ENCODE peak calls at places on chromosomes 13 and 19, in six cellular contexts. K is cardiac muscle cell, J is HFFc6, E is RWPE2, M is fibroblast of the aortic adventitia, S is dorsolateral prefrontal cortex. N is an unnamed sample.

GRCh38 chr13:71522976-71523517 is 344.0 kb downstream of the DACH1 start:
- DNase-seq in E (no peak), K (no peak), M (no peak), J (no peak), S (no peak), N (no peak)

GRCh38 chr19:42411581-42412178 is 15.5 kb downstream of the LIPE start:
- DNase-seq in E (no peak), S (no peak), J (no peak), M (no peak), K (no peak), N (no peak)

GRCh38 chr13:36454121-36454520 is 21.8 kb downstream of the CCNA1 start:
- DNase-seq in K (no peak), M (no peak), J (no peak), S (no peak), E (no peak), N (no peak)

GRCh38 chr13:84951128-84951527 is 848.1 kb downstream of the SLITRK6 start:
- DNase-seq in J (no peak), S (no peak), K (no peak), E (no peak), M (no peak), N (no peak)

GRCh38 chr13:80802946-80803345 is 462.0 kb upstream of the SPRY2 start:
- DNase-seq in J (no peak), M (no peak), S (no peak), K (no peak), E (no peak), N (no peak)

GRCh38 chr19:42226886-42227285 is 6.8 kb downstream of the ZNF526 start:
- DNase-seq in J (peak), E (no peak), S (no peak), K (no peak), M (no peak), N (no peak)

GRCh38 chr19:47156861-47157454 is 26.3 kb downstream of the SAE1 start:
- DNase-seq in J (no peak), K (peak), S (no peak), E (no peak), M (no peak), N (no peak)

GRCh38 chr19:51179297-51179696 is 37.2 kb downstream of the SIGLEC7 start:
- DNase-seq in M (no peak), E (no peak), J (no peak), S (no peak), K (no peak), N (no peak)

GRCh38 chr13:46596501-46596900 is 43.5 kb downstream of the LRCH1 start:
- DNase-seq in K (no peak), J (no peak), E (no peak), S (no peak), M (no peak), N (no peak)

GRCh38 chr13:109874921-109875454 is 88.6 kb upstream of the IRS2 start:
- DNase-seq in J (peak), K (peak), M (peak), S (no peak), E (no peak), N (no peak)

GRCh38 chr19:47280183-47280797 is 5.6 kb downstream of the INAFM1 start:
- DNase-seq in S (no peak), M (no peak), E (no peak), J (no peak), K (peak), N (peak)

GRCh38 chr19:4374451-4375163 is 25.7 kb downstream of the SH3GL1 start:
- DNase-seq in S (no peak), K (peak), E (peak), M (peak), J (peak), N (no peak)

GRCh38 chr19:19054939-19055440 is 8.8 kb upstream of the SLC25A42 start:
- DNase-seq in S (no peak), M (no peak), J (no peak), E (no peak), K (no peak), N (no peak)

GRCh38 chr13:105278797-105279425 is 1256.6 kb downstream of the EFNB2 start:
- DNase-seq in K (no peak), S (no peak), J (no peak), M (no peak), E (no peak), N (no peak)

GRCh38 chr19:1312732-1313694 is 27.3 kb downstream of the EFNA2 start:
- DNase-seq in E (peak), M (peak), K (peak), J (peak), S (no peak), N (no peak)

GRCh38 chr13:33057019-33057785 is 41.0 kb downstream of the KL start:
- DNase-seq in J (peak), K (peak), E (no peak), S (no peak), M (peak), N (no peak)

GRCh38 chr13:80901111-80902014 is 560.4 kb upstream of the SPRY2 start:
- DNase-seq in J (no peak), S (no peak), E (no peak), M (peak), K (peak), N (no peak)

GRCh38 chr13:111261326-111261725 is 59.1 kb upstream of the TEX29 start:
- DNase-seq in J (no peak), K (no peak), E (no peak), S (no peak), M (no peak), N (no peak)

GRCh38 chr13:97945792-97946419 is 7.6 kb upstream of the IPO5 start:
- DNase-seq in M (no peak), J (peak), S (no peak), E (no peak), K (no peak), N (no peak)

GRCh38 chr19:46369817-46370216 is 22.9 kb downstream of the PPP5C start:
- DNase-seq in M (no peak), K (no peak), J (no peak), E (no peak), S (no peak), N (no peak)

GRCh38 chr13:89052699-89053098 is 1381.5 kb downstream of the SLITRK5 start:
- DNase-seq in S (no peak), M (no peak), J (no peak), K (no peak), E (no peak), N (no peak)

GRCh38 chr13:98664047-98664446 is 87.1 kb upstream of the STK24 start:
- DNase-seq in K (peak), S (peak), E (no peak), J (no peak), M (peak), N (no peak)

GRCh38 chr13:103351035-103351828 is 285.0 kb upstream of the SLC10A2 start:
- DNase-seq in M (peak), J (no peak), S (no peak), K (peak), E (no peak), N (no peak)

GRCh38 chr19:39908803-39909202 is 25.6 kb downstream of the FCGBP start:
- DNase-seq in K (no peak), J (no peak), S (no peak), E (no peak), M (no peak), N (no peak)

GRCh38 chr19:48239582-48240141 is 16.1 kb downstream of the CARD8 start:
- DNase-seq in M (peak), S (no peak), J (peak), K (no peak), E (no peak), N (no peak)

GRCh38 chr19:38057954-38058690 is 151.1 kb downstream of the SIPA1L3 start:
- DNase-seq in S (no peak), K (no peak), E (no peak), J (no peak), M (no peak), N (no peak)

GRCh38 chr19:4449022-4449825 is 8.4 kb downstream of the UBXN6 start:
- DNase-seq in M (peak), E (no peak), J (no peak), K (no peak), S (peak), N (no peak)

GRCh38 chr13:50575138-50575537 is 268.4 kb downstream of the DLEU7 start:
- DNase-seq in E (no peak), M (no peak), K (no peak), S (no peak), J (no peak), N (no peak)

GRCh38 chr19:49340069-49340864 is 5.1 kb downstream of the CD37 start:
- DNase-seq in S (no peak), M (no peak), K (peak), J (no peak), E (no peak), N (no peak)

DNA sequence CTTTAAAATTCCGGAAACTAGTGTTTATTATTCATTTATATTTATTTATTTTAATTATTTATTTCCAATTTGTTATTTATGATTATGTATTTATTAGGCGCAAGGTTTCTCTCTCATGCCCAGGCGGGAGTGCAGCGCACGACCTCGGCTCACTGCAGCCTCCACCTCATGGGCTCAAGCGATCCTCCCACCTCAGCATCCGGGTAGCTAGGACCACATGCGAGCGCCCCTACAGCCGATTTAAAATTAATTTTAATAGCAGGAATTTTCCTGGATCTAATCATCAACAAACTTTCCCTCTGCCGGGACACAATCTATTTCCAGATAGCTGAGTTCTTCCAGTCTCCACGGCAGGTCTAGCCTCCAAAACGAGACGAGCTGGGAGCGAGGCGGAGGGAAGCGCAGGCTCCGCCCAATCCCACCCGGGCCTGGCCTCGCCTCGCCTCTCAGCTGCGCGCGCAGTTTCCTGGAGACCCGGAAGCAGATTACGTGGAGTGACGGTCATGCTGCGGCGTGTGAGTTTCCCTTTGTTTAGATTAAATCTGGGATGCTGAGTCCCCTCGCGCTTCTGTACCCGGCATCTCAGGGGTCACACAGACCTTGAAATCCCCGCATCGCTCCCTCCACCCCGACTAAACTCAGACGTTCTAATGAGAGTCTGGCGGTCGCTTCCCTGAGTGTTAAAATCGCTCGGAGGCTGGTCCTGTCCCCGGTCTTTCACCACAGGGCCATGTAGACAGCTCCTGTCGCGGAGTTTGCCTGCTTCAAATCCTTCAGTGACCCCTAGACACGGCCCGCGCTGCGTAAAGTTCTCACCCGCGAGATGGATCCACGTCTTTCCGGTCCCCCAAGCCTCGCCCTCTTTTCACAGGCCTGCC is at the start of gene ZNF880:
- DNase-seq in K (peak), M (peak), J (peak), S (peak), E (peak), N (no peak)
- TF ChIP-seq CTCF in K (no peak), M (no peak), J (no peak), S (peak), E (no peak), N (no peak)

GRCh38 chr19:7327802-7328201 is 20.9 kb upstream of the ARHGEF18 start:
- DNase-seq in M (no peak), S (no peak), J (no peak), E (no peak), K (no peak), N (no peak)

GRCh38 chr19:7331446-7331845 is 17.3 kb upstream of the ARHGEF18 start:
- DNase-seq in M (no peak), E (no peak), K (no peak), S (no peak), J (no peak), N (no peak)

GRCh38 chr19:7328647-7329046 is 20.1 kb upstream of the ARHGEF18 start:
- DNase-seq in S (no peak), J (no peak), K (no peak), E (no peak), M (no peak), N (no peak)

GRCh38 chr19:7326105-7326877 is 22.4 kb upstream of the ARHGEF18 start:
- DNase-seq in J (no peak), E (no peak), S (no peak), K (peak), M (peak), N (no peak)
- TF ChIP-seq CTCF in J (peak), E (peak), S (no peak), K (peak), M (peak), N (peak)

GRCh38 chr13:25727776-25728175 is 324.0 kb downstream of the SHISA2 start:
- DNase-seq in K (no peak), S (no peak), J (no peak), M (no peak), E (no peak), N (no peak)
- TF ChIP-seq CTCF in K (no peak), S (no peak), J (no peak), M (no peak), E (no peak), N (no peak)

GRCh38 chr13:76886292-76887061 is at the start of gene KCTD12:
- DNase-seq in E (peak), K (peak), J (peak), M (peak), S (peak), N (peak)
- TF ChIP-seq CTCF in E (peak), K (peak), J (peak), M (peak), S (peak), N (peak)

GRCh38 chr13:27395007-27395510 is 29.4 kb upstream of the GTF3A start:
- DNase-seq in J (no peak), S (no peak), M (no peak), E (no peak), K (no peak), N (no peak)
- TF ChIP-seq CTCF in J (no peak), S (no peak), M (no peak), E (no peak), K (no peak), N (no peak)

DNA sequence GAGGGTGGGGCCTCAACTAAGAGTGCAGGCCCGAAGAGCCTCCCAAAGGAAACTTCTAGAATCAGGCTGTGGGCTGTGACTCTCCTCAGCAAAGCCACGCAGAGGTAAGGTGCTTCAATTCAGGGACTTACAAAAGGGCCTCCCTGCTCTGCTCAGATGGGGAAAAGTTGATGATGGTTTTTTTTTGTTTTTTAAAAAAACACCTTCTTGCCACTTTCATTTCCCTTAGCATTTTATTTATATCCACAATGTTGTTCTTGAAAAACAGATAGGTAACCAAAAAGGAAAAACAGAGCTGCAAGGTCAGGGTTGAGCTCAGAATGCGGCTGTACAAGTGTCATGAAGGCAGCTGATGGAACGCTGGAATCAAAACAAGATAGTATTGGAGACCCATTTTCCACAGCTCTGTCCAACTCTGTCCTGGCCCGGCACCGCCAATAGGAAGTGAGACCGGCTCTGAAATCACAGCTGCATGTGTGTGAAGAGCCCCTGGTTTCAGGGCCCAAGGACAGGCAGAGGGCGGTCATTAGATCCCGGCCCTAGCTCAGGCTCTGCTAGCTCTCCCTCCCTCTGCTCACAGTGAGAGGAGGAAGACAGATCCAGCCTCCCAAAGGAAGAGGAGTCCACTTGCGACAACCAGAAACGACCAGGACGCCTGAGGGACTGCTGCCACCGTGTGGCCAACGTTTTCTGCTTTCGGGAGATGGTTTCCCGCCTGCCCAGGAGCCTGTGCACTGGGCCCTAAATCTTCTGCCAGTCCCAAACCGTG is 58.3 kb downstream of the KLF2 start:
- DNase-seq in M (peak), E (no peak), S (peak), K (peak), J (peak), N (peak)
- TF ChIP-seq CTCF in M (peak), E (peak), S (peak), K (peak), J (peak), N (peak)

DNA sequence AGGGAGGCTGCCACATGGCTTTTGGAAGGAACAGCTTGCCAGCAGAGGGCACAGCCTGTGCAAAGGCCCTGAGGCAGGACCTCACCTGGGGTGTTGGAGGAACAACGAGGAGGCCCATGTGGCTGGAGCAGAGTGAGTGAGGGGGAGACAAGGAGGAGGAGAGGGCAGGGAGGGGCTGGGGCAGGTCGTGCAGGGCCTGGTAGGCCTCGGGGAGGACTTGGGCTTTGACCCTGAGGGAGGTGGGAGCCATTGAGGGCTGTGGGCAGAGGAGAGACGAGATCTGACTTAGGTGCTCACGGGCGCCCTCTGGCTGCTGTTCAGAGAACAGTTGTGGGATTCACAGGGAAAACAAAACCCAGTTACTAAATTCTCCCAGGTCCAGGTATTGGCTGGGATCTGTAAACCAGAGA is 25.2 kb downstream of the ZNRF4 start:
- DNase-seq in M (no peak), K (peak), S (no peak), J (no peak), E (no peak), N (peak)
- TF ChIP-seq CTCF in M (peak), K (peak), S (peak), J (peak), E (peak), N (peak)

GRCh38 chr13:27869436-27870090 is 50.2 kb upstream of the PDX1 start:
- DNase-seq in E (no peak), J (no peak), M (no peak), S (no peak), K (no peak), N (no peak)
- TF ChIP-seq CTCF in E (peak), J (peak), M (no peak), S (no peak), K (no peak), N (peak)

GRCh38 chr19:3039641-3040077 is 10.6 kb upstream of the TLE2 start:
- DNase-seq in E (no peak), K (no peak), S (no peak), J (no peak), M (no peak), N (no peak)
- TF ChIP-seq CTCF in E (no peak), K (no peak), S (no peak), J (no peak), M (no peak), N (no peak)

N was measured in neural crest cell.